ENCODE peak calls at places on chromosomes 3 and 15, in four cellular contexts. One of them, this sample, is unnamed.

GRCh38 chr3:101518421-101518871 is 5.4 kb upstream of the SENP7 start:
- DNase-seq in IMR-90: peak; percentile 32
- DNase-seq in left ventricle myocardium inferior: no peak
- DNase-seq in T-helper 9 cell: peak; percentile 13
- DNase-seq in this sample: no peak

GRCh38 chr3:3665961-3666640 is 133.1 kb upstream of the LRRN1 start:
- DNase-seq in IMR-90: no peak
- DNase-seq in left ventricle myocardium inferior: peak; percentile 63
- DNase-seq in T-helper 9 cell: no peak
- DNase-seq in this sample: no peak

GRCh38 chr3:178532414-178532813 is 3.8 kb upstream of the KCNMB2 start:
- DNase-seq in IMR-90: no peak
- DNase-seq in left ventricle myocardium inferior: no peak
- DNase-seq in T-helper 9 cell: no peak
- DNase-seq in this sample: no peak

GRCh38 chr3:13894812-13895154 is 14.9 kb upstream of the WNT7A start:
- DNase-seq in IMR-90: no peak
- DNase-seq in left ventricle myocardium inferior: no peak
- DNase-seq in T-helper 9 cell: no peak
- DNase-seq in this sample: no peak

GRCh38 chr15:56812255-56812654 is 78.9 kb upstream of the ZNF280D start:
- DNase-seq in IMR-90: no peak
- DNase-seq in left ventricle myocardium inferior: no peak
- DNase-seq in T-helper 9 cell: no peak
- DNase-seq in this sample: no peak

GRCh38 chr15:101579766-101580165 is 72.4 kb downstream of the TM2D3 start:
- DNase-seq in IMR-90: peak; percentile 26
- DNase-seq in left ventricle myocardium inferior: no peak
- DNase-seq in T-helper 9 cell: no peak
- DNase-seq in this sample: peak; percentile 4

GRCh38 chr15:31974855-31975421 is 55.4 kb upstream of the CHRNA7 start:
- DNase-seq in IMR-90: peak; percentile 0
- DNase-seq in left ventricle myocardium inferior: no peak
- DNase-seq in T-helper 9 cell: no peak
- DNase-seq in this sample: peak; percentile 50

GRCh38 chr3:129593595-129594339 is 12.7 kb downstream of the PLXND1 start:
- DNase-seq in IMR-90: no peak
- DNase-seq in left ventricle myocardium inferior: no peak
- DNase-seq in T-helper 9 cell: peak; percentile 33
- DNase-seq in this sample: peak; percentile 37

GRCh38 chr15:52095597-52096262 is 16.8 kb downstream of the BCL2L10 start:
- DNase-seq in IMR-90: peak; percentile 93
- DNase-seq in left ventricle myocardium inferior: no peak
- DNase-seq in T-helper 9 cell: no peak
- DNase-seq in this sample: peak; percentile 95

GRCh38 chr3:14223595-14223994 is 45.0 kb downstream of the LSM3 start:
- DNase-seq in IMR-90: no peak
- DNase-seq in left ventricle myocardium inferior: no peak
- DNase-seq in T-helper 9 cell: no peak
- DNase-seq in this sample: no peak

GRCh38 chr3:181794036-181794790 is 82.5 kb downstream of the SOX2 start:
- DNase-seq in IMR-90: no peak
- DNase-seq in left ventricle myocardium inferior: no peak
- DNase-seq in T-helper 9 cell: no peak
- DNase-seq in this sample: no peak

GRCh38 chr3:38297947-38298711 is 16.0 kb downstream of the SLC22A14 start:
- DNase-seq in IMR-90: peak; percentile 29
- DNase-seq in left ventricle myocardium inferior: no peak
- DNase-seq in T-helper 9 cell: no peak
- DNase-seq in this sample: peak; percentile 43

GRCh38 chr3:60095930-60096329 is 1046.1 kb upstream of the CFAP20DC start:
- DNase-seq in IMR-90: no peak
- DNase-seq in left ventricle myocardium inferior: no peak
- DNase-seq in T-helper 9 cell: no peak
- DNase-seq in this sample: no peak

GRCh38 chr15:55224892-55225291 is 28.2 kb upstream of the RSL24D1 start:
- DNase-seq in IMR-90: no peak
- DNase-seq in left ventricle myocardium inferior: no peak
- DNase-seq in T-helper 9 cell: no peak
- DNase-seq in this sample: no peak

GRCh38 chr3:50264964-50265485 is 3.9 kb upstream of the SEMA3B start:
- DNase-seq in IMR-90: no peak
- DNase-seq in left ventricle myocardium inferior: no peak
- DNase-seq in T-helper 9 cell: no peak
- DNase-seq in this sample: no peak

GRCh38 chr3:39196671-39197446 is 4.5 kb upstream of the XIRP1 start:
- DNase-seq in IMR-90: peak; percentile 7
- DNase-seq in left ventricle myocardium inferior: no peak
- DNase-seq in T-helper 9 cell: no peak
- DNase-seq in this sample: no peak

GRCh38 chr3:31634485-31634884 is 101.8 kb downstream of the STT3B start:
- DNase-seq in IMR-90: peak; percentile 70
- DNase-seq in left ventricle myocardium inferior: no peak
- DNase-seq in T-helper 9 cell: no peak
- DNase-seq in this sample: peak; percentile 95

GRCh38 chr15:51121631-51122225 is 27.0 kb upstream of the TNFAIP8L3 start:
- DNase-seq in IMR-90: no peak
- DNase-seq in left ventricle myocardium inferior: no peak
- DNase-seq in T-helper 9 cell: no peak
- DNase-seq in this sample: no peak

GRCh38 chr3:47016934-47017435 is 37.5 kb downstream of the NBEAL2 start:
- DNase-seq in IMR-90: peak; percentile 90
- DNase-seq in left ventricle myocardium inferior: no peak
- DNase-seq in T-helper 9 cell: no peak
- DNase-seq in this sample: peak; percentile 90

This sample was measured in GM23248.